ENCODE peak calls at places on chromosomes 1 and 21, in four cellular contexts. Y is cardiac muscle cell, L is AG04450, T is psoas muscle. F is an unnamed sample. For H3K9me3, the result is how much of the 10 kb centered on the place peaks cover.

GRCh38 chr21:38474124-38474523 is 24.2 kb downstream of the ERG start:
- DNase-seq in Y (no peak), L (no peak), T (no peak), F (no peak)

GRCh38 chr1:30763654-30764248 is 6.2 kb upstream of the LAPTM5 start:
- DNase-seq in Y (no peak), L (no peak), T (peak), F (no peak)

GRCh38 chr1:30405631-30406212 is 317.7 kb downstream of the MATN1 start:
- DNase-seq in Y (no peak), L (no peak), T (no peak), F (no peak)

GRCh38 chr1:200400556-200400955 is 9.3 kb downstream of the ZNF281 start:
- DNase-seq in Y (no peak), L (no peak), T (no peak), F (no peak)

GRCh38 chr1:238892612-238893011 is 493.8 kb upstream of the CHRM3 start:
- DNase-seq in Y (no peak), L (no peak), T (no peak), F (no peak)

GRCh38 chr1:201017828-201018163 is 5.7 kb downstream of the KIF21B start:
- DNase-seq in Y (no peak), L (no peak), T (no peak), F (no peak)

GRCh38 chr1:178086294-178087255 is 7.3 kb upstream of the RASAL2 start:
- DNase-seq in Y (no peak), L (no peak), T (no peak), F (no peak)

GRCh38 chr1:179031855-179032513 is 6.3 kb downstream of the FAM20B start:
- DNase-seq in Y (no peak), L (no peak), T (no peak), F (no peak)

GRCh38 chr1:116678732-116679090 is 11.2 kb upstream of the IGSF3 start:
- DNase-seq in Y (no peak), L (no peak), T (no peak), F (no peak)

GRCh38 chr1:156746716-156747631 is 4.5 kb downstream of the HDGF start:
- DNase-seq in Y (peak), L (peak), T (peak), F (no peak)

GRCh38 chr21:32389337-32390015 is 3.3 kb downstream of the URB1 start:
- DNase-seq in Y (no peak), L (no peak), T (no peak), F (no peak)

GRCh38 chr21:42414928-42415769 is 11.4 kb downstream of the UBASH3A start:
- DNase-seq in Y (no peak), L (no peak), T (no peak), F (peak)

GRCh38 chr1:1111516-1112236 is 4.2 kb downstream of the C1orf159 start:
- DNase-seq in Y (no peak), L (no peak), T (no peak), F (no peak)

GRCh38 chr1:21666572-21667320 is 2.4 kb downstream of the RAP1GAP start:
- DNase-seq in Y (no peak), L (no peak), T (no peak), F (no peak)

GRCh38 chr1:78797108-78797781 is 147.6 kb downstream of the IFI44 start:
- DNase-seq in Y (no peak), L (no peak), T (no peak), F (no peak)
- H3K9me3 ChIP-seq in Y (under half), L (under half), T (under half), F (under half)

GRCh38 chr1:93871356-93871755 is 7.7 kb downstream of the DNTTIP2 start:
- DNase-seq in Y (no peak), L (no peak), T (no peak), F (no peak)
- H3K4me3 ChIP-seq in Y (no peak), L (no peak), T (no peak), F (no peak)

GRCh38 chr21:16496594-16496993 is 766.8 kb downstream of the USP25 start:
- DNase-seq in Y (no peak), L (no peak), T (no peak), F (no peak)
- H3K27ac ChIP-seq in Y (no peak), L (no peak), T (no peak), F (no peak)

GRCh38 chr1:78758493-78758892 is 108.9 kb downstream of the IFI44 start:
- DNase-seq in Y (no peak), L (no peak), T (no peak), F (no peak)

GRCh38 chr1:78765489-78765888 is 115.9 kb downstream of the IFI44 start:
- DNase-seq in Y (no peak), L (no peak), T (no peak), F (no peak)

GRCh38 chr1:78760858-78761257 is 111.2 kb downstream of the IFI44 start:
- DNase-seq in Y (no peak), L (no peak), T (no peak), F (no peak)

GRCh38 chr1:78762113-78762512 is 112.5 kb downstream of the IFI44 start:
- DNase-seq in Y (no peak), L (no peak), T (no peak), F (no peak)
- H3K9me3 ChIP-seq in Y (under half), L (under half), T (under half), F (under half)

DNA sequence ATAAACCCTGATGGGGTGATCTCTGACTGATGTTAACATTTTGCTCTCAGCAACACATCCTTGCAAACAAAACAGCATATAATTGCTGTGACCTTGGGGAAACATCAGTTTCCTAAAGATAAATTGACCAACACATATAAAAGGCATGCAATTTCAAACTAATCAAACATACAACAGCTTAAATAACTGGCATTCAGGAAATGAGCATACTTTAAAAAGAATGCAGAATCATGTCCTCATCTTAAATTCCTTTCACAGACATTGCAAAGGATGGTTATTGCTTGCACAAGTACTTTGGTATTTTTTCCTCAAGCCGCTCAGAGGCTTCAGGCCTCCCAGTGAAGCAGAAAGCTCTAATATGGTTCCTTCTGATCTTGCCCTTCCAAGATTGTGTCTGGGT is 53.4 kb upstream of the RGS18 start:
- DNase-seq in Y (no peak), L (peak), T (no peak), F (no peak)
- H3K4me3 ChIP-seq in Y (no peak), L (no peak), T (no peak), F (no peak)

GRCh38 chr21:40015818-40016217 is 148.6 kb downstream of the PCP4 start:
- DNase-seq in Y (no peak), L (no peak), T (no peak), F (no peak)

GRCh38 chr21:40016234-40016633 is 149.0 kb downstream of the PCP4 start:
- DNase-seq in Y (no peak), L (no peak), T (no peak), F (no peak)

GRCh38 chr21:40020651-40021050 is 153.4 kb downstream of the PCP4 start:
- DNase-seq in Y (no peak), L (no peak), T (no peak), F (no peak)

GRCh38 chr21:40016667-40017066 is 149.4 kb downstream of the PCP4 start:
- DNase-seq in Y (no peak), L (no peak), T (no peak), F (no peak)

DNA sequence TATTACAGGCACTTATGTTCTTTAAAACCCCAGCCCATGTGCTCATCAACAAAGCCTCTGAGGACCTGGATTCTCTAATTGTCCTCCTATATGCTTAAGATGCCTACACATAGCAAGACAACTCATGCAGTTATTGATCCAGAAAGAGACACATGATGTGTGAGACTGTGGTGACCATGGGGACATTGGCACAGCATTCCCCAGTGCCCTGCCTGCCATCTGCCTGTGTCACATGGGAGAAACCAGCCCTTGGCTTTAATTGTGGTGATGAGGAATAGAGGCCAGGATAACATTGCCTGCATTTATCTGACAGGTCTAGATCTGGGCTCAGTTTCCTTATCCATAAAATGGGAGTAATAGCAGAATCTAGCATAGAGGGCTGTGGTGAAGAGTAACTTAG is 151.8 kb downstream of the PCP4 start:
- DNase-seq in Y (no peak), L (no peak), T (no peak), F (no peak)
- H3K27ac ChIP-seq in Y (no peak), L (no peak), T (no peak), F (no peak)

GRCh38 chr1:248174521-248174920 is at the start of gene OR2M2:
- DNase-seq in Y (no peak), L (no peak), T (no peak), F (no peak)
- H3K9me3 ChIP-seq in Y (under half), L (under half), T (under half), F (under half)